ENCODE peak calls at places on chromosomes 6 and 20, in seven cellular contexts. K is suprapubic skin, I is GM20000, E is HCT116, S is AG09319, Y is dorsolateral prefrontal cortex, H is epithelial cell of esophagus. O is an unnamed sample.

GRCh38 chr6:73585566-73586415 is 65.0 kb upstream of the EEF1A1 start:
- DNase-seq in K (no peak), I (peak), E (peak), S (peak), Y (no peak), H (peak), O (no peak)

GRCh38 chr20:45469336-45470261 is at the start of gene WFDC2:
- DNase-seq in K (no peak), I (no peak), E (no peak), S (no peak), Y (no peak), H (no peak), O (peak)

GRCh38 chr6:145266432-145267075 is 468.8 kb downstream of the EPM2A start:
- DNase-seq in K (no peak), I (no peak), E (no peak), S (no peak), Y (no peak), H (no peak), O (no peak)

GRCh38 chr20:21781446-21782075 is 76.1 kb downstream of the PAX1 start:
- DNase-seq in K (no peak), I (no peak), E (no peak), S (no peak), Y (no peak), H (no peak), O (no peak)

GRCh38 chr20:4998160-4998651 is 3.1 kb downstream of the SLC23A2 start:
- DNase-seq in K (no peak), I (peak), E (no peak), S (no peak), Y (no peak), H (no peak), O (peak)

GRCh38 chr6:4180653-4181255 is 45.4 kb upstream of the ECI2 start:
- DNase-seq in K (no peak), I (no peak), E (peak), S (no peak), Y (no peak), H (peak), O (no peak)

GRCh38 chr6:1993049-1993448 is 252.4 kb downstream of the GMDS start:
- DNase-seq in K (no peak), I (no peak), E (no peak), S (no peak), Y (no peak), H (peak), O (no peak)

GRCh38 chr6:44049989-44050871 is 77.0 kb downstream of the MRPL14 start:
- DNase-seq in K (no peak), I (no peak), E (no peak), S (no peak), Y (no peak), H (no peak), O (peak)

GRCh38 chr20:41425180-41425884 is 58.7 kb upstream of the EMILIN3 start:
- DNase-seq in K (no peak), I (no peak), E (no peak), S (no peak), Y (no peak), H (no peak), O (no peak)

GRCh38 chr6:118317581-118318563 is 230.2 kb upstream of the PLN start:
- DNase-seq in K (no peak), I (no peak), E (no peak), S (peak), Y (no peak), H (no peak), O (no peak)

GRCh38 chr20:49381558-49382493 is 100.6 kb downstream of the KCNB1 start:
- DNase-seq in K (no peak), I (no peak), E (peak), S (no peak), Y (peak), H (peak), O (peak)

GRCh38 chr20:47432251-47433210 is 69.2 kb upstream of the NCOA3 start:
- DNase-seq in K (no peak), I (no peak), E (peak), S (no peak), Y (no peak), H (peak), O (peak)

GRCh38 chr20:8227293-8227692 is 95.2 kb downstream of the PLCB1 start:
- DNase-seq in K (no peak), I (no peak), E (no peak), S (no peak), Y (no peak), H (no peak), O (no peak)

GRCh38 chr20:25247666-25248500 is at the start of gene PYGB:
- DNase-seq in K (peak), I (peak), E (peak), S (no peak), Y (peak), H (peak), O (peak)

GRCh38 chr20:62761058-62761758 is 35.1 kb upstream of the MRGBP start:
- DNase-seq in K (no peak), I (no peak), E (no peak), S (no peak), Y (no peak), H (no peak), O (peak)

GRCh38 chr6:164854526-164854925 is 454.9 kb downstream of the C6orf118 start:
- DNase-seq in K (no peak), I (no peak), E (no peak), S (no peak), Y (no peak), H (no peak), O (no peak)

GRCh38 chr6:117540670-117541069 is 58.2 kb downstream of the DCBLD1 start:
- DNase-seq in K (no peak), I (no peak), E (no peak), S (no peak), Y (no peak), H (peak), O (no peak)

GRCh38 chr20:43736588-43737091 is 9.8 kb upstream of the GTSF1L start:
- DNase-seq in K (no peak), I (peak), E (no peak), S (no peak), Y (no peak), H (no peak), O (no peak)

GRCh38 chr6:128498244-128498643 is 22.2 kb downstream of the PTPRK start:
- DNase-seq in K (no peak), I (no peak), E (no peak), S (no peak), Y (no peak), H (no peak), O (no peak)

GRCh38 chr6:163457637-163458561 is 43.4 kb downstream of the QKI start:
- DNase-seq in K (no peak), I (no peak), E (no peak), S (peak), Y (no peak), H (peak), O (no peak)

GRCh38 chr6:8481727-8482126 is 46.4 kb upstream of the SLC35B3 start:
- DNase-seq in K (no peak), I (peak), E (no peak), S (no peak), Y (no peak), H (no peak), O (no peak)

GRCh38 chr6:106556368-106556960 is 72.8 kb downstream of the RTN4IP1 start:
- DNase-seq in K (no peak), I (no peak), E (no peak), S (no peak), Y (no peak), H (no peak), O (no peak)

GRCh38 chr20:39398656-39399055 is 436.5 kb downstream of the DHX35 start:
- DNase-seq in K (no peak), I (no peak), E (no peak), S (no peak), Y (no peak), H (no peak), O (no peak)

GRCh38 chr6:106966671-106967522 is 7.6 kb downstream of the CD24 start:
- DNase-seq in K (peak), I (no peak), E (no peak), S (no peak), Y (no peak), H (peak), O (peak)

GRCh38 chr20:23100021-23100753 is 14.1 kb upstream of the CD93 start:
- DNase-seq in K (no peak), I (no peak), E (no peak), S (no peak), Y (no peak), H (peak), O (peak)

GRCh38 chr6:34362909-34363713 is 29.4 kb downstream of the NUDT3 start:
- DNase-seq in K (no peak), I (peak), E (no peak), S (no peak), Y (no peak), H (no peak), O (no peak)

GRCh38 chr20:33825340-33826269 is 14.5 kb downstream of the CHMP4B start:
- DNase-seq in K (no peak), I (no peak), E (no peak), S (no peak), Y (no peak), H (no peak), O (no peak)

GRCh38 chr6:157148391-157149323 is 174.7 kb downstream of the TMEM242 start:
- DNase-seq in K (no peak), I (no peak), E (peak), S (peak), Y (peak), H (peak), O (peak)

GRCh38 chr6:83333500-83333899 is 97.4 kb downstream of the ME1 start:
- DNase-seq in K (no peak), I (no peak), E (no peak), S (no peak), Y (no peak), H (no peak), O (no peak)

GRCh38 chr6:170590725-170591124 is 6.3 kb upstream of the PDCD2 start:
- DNase-seq in K (no peak), I (no peak), E (no peak), S (no peak), Y (no peak), H (no peak), O (no peak)

GRCh38 chr6:56532766-56533551 is 109.7 kb downstream of the DST start:
- DNase-seq in K (no peak), I (no peak), E (no peak), S (no peak), Y (no peak), H (no peak), O (no peak)

GRCh38 chr20:61938839-61939690 is 126.6 kb downstream of the TAF4 start:
- DNase-seq in K (peak), I (no peak), E (no peak), S (no peak), Y (peak), H (no peak), O (peak)

GRCh38 chr20:36745234-36745926 is 510 bp downstream of the NDRG3 start:
- DNase-seq in K (no peak), I (no peak), E (no peak), S (no peak), Y (peak), H (peak), O (peak)

GRCh38 chr6:14072084-14072483 is 45.5 kb upstream of the CD83 start:
- DNase-seq in K (no peak), I (no peak), E (no peak), S (no peak), Y (no peak), H (peak), O (no peak)

GRCh38 chr6:10482636-10483257 is 38.4 kb upstream of the GCNT2 start:
- DNase-seq in K (no peak), I (no peak), E (no peak), S (no peak), Y (no peak), H (no peak), O (peak)

GRCh38 chr6:39882567-39882953 is 51.7 kb downstream of the MOCS1 start:
- DNase-seq in K (no peak), I (no peak), E (no peak), S (peak), Y (no peak), H (no peak), O (peak)

GRCh38 chr6:2938632-2939083 is 32.7 kb downstream of the SERPINB6 start:
- DNase-seq in K (peak), I (no peak), E (peak), S (no peak), Y (no peak), H (no peak), O (no peak)

GRCh38 chr6:45488884-45489283 is 111.2 kb upstream of the SUPT3H start:
- DNase-seq in K (no peak), I (no peak), E (no peak), S (no peak), Y (no peak), H (no peak), O (no peak)
- TF ChIP-seq CTCF in K (no peak), I (no peak), E (no peak), S (no peak), Y (no peak), H (no peak), O (no peak)

GRCh38 chr6:28864321-28864923 is 59.4 kb downstream of the TRIM27 start:
- DNase-seq in K (no peak), I (no peak), E (no peak), S (no peak), Y (no peak), H (no peak), O (no peak)
- TF ChIP-seq CTCF in K (no peak), I (no peak), E (peak), S (peak), Y (no peak), H (no peak), O (no peak)

GRCh38 chr6:45231660-45232059 is 96.5 kb upstream of the RUNX2 start:
- DNase-seq in K (no peak), I (no peak), E (no peak), S (no peak), Y (no peak), H (no peak), O (no peak)

GRCh38 chr6:45229416-45229815 is 98.7 kb upstream of the RUNX2 start:
- DNase-seq in K (no peak), I (no peak), E (no peak), S (no peak), Y (no peak), H (no peak), O (no peak)

GRCh38 chr6:45222380-45222779 is 105.8 kb upstream of the RUNX2 start:
- DNase-seq in K (no peak), I (no peak), E (no peak), S (no peak), Y (no peak), H (no peak), O (no peak)

GRCh38 chr6:45226081-45226480 is 102.0 kb upstream of the RUNX2 start:
- DNase-seq in K (no peak), I (no peak), E (no peak), S (no peak), Y (no peak), H (no peak), O (no peak)
- TF ChIP-seq CTCF in K (no peak), I (no peak), E (peak), S (no peak), Y (no peak), H (no peak), O (no peak)

DNA sequence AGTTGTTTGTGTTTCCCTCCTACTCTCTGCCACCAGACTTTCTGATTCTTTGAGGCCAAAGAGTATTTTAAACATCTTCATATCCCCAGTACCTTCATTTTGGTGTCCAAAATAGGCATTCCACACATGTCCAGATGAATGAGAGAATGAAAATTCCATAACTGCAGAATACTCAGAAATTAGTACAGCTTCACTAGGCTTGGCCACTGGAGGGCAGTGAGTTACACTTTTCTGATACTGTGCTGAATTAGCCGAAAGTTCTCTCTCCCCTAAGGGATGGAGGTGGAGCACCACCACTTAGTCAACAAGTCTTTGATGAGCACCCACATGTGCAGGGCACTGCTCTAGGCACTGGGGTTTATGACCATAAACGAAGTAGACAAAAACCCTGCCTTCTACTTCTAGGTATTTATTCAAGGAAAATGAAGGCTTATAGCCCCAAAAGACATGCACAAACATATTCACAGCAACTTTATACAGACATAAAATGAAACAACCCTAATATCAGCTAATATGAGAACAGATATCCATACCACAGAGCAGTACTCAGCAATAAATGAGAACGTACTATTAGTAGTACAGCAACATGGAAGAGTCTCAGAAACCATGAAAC is 46.1 kb upstream of the TMEM217 start:
- DNase-seq in K (no peak), I (peak), E (peak), S (no peak), Y (no peak), H (peak), O (no peak)
- TF ChIP-seq CTCF in K (peak), I (peak), E (peak), S (peak), Y (peak), H (peak), O (peak)

DNA sequence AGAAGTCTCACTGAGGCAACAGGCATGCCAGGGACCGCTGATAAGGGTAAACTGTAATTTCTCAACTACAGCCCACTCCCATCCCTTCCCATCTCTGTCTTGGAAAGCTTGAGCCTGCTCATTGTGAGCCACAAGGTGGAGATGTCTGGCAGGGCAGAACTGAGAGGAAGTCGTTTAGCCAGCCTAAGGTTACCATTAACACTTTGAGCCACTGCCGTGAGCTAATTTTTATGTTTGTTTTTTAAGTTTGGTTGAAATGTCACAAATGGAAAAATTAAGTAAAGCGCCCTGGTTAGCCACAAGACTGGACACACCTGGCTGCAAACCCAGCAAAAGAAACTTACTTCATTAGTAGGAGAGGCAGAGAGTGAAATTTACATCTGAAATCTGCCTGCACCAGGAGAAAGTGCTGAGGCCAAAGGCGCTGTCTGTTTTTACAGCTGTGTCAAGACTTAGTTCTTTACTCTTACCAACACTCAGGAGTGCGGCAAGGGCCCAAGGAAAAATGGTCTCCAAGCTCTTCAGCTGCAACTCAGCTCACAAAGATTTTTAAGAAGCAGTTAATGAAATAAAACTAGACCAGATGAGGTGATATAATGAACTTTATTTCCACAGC is 50.0 kb upstream of the FAM83C start:
- DNase-seq in K (no peak), I (no peak), E (no peak), S (no peak), Y (no peak), H (no peak), O (no peak)
- TF ChIP-seq CTCF in K (no peak), I (no peak), E (peak), S (peak), Y (no peak), H (peak), O (peak)

GRCh38 chr6:138289739-138290138 is 71.4 kb upstream of the PBOV1 start:
- DNase-seq in K (no peak), I (peak), E (no peak), S (no peak), Y (no peak), H (no peak), O (no peak)
- TF ChIP-seq CTCF in K (no peak), I (no peak), E (peak), S (no peak), Y (no peak), H (no peak), O (peak)

GRCh38 chr20:1474817-1475603 is 8.4 kb upstream of the NSFL1C start:
- DNase-seq in K (no peak), I (no peak), E (no peak), S (no peak), Y (no peak), H (peak), O (no peak)
- TF ChIP-seq CTCF in K (peak), I (no peak), E (peak), S (no peak), Y (no peak), H (peak), O (no peak)

DNA sequence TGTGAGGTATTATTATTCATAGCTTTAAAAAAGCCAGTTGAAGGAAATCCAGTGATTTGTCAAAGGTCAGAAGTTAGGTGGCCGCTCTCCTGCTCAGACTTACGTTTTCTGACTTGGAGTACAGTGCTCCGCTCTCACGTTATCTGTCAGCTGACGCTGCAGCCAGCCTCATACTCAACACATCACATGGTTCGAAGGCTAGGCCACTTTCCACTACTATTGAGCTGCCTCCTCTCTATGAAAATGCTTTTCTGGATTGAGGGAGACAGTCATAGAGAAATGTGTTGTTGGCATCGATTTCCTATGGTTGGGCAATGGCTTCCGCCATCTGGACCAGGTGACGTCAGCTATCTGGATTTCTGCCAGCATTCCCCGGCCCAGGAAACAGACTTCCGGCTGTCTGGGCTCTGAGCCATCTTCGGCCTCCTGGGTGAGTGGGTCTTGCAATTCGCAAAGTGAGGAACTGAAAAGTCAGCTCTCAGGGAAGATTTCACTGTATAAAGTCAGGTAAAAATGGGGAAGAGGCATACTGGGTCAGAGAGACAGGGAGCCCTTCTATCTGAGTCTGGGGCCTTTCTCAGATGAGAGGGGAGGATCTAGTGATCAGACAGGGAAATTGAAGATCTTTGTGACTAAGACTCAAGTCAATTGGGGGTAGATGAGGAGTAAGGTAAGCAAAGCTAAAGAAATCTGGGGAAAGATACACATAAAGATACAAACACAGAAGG is 37.5 kb upstream of the IER3 start:
- DNase-seq in K (peak), I (no peak), E (peak), S (peak), Y (peak), H (peak), O (peak)
- TF ChIP-seq CTCF in K (no peak), I (no peak), E (no peak), S (no peak), Y (no peak), H (no peak), O (no peak)

DNA sequence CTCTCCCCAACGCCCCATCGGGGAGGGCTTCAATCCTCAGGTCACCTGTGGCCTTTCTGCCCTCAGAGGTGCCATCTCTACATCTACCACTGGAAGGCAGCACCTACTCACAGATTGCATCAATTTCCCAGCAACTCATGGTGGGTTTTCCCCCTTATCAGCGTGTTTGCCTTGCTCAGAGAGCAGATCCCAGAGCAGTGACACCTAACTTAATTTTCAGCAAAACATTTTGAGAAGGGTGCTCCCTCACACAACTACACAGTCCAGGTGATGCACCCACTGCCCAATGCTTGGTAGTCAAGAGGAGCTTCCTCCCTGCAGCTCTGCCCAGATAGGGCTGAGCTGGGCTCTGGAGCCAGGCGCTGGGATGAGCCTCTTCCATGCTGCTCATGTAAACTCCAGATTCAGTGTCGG is 48.2 kb downstream of the PLG start:
- DNase-seq in K (no peak), I (peak), E (peak), S (no peak), Y (no peak), H (peak), O (no peak)
- TF ChIP-seq CTCF in K (peak), I (peak), E (peak), S (peak), Y (peak), H (peak), O (peak)